ENCODE peak calls at places on chromosomes 6 and 20, in four cellular contexts. M, Y, H and P are unnamed samples.

GRCh38 chr6:136066005-136066404 is 184.1 kb downstream of the MTFR2 start:
- DNase-seq in M (no peak), H (no peak), Y (no peak), P (no peak)

GRCh38 chr6:87968435-87969278 is 79.0 kb upstream of the SPACA1 start:
- DNase-seq in H (peak), Y (no peak), M (no peak), P (peak)

GRCh38 chr20:19935842-19936241 is 81.3 kb upstream of the NAA20 start:
- DNase-seq in Y (no peak), M (peak), H (peak), P (no peak)

GRCh38 chr6:105817370-105817769 is 268.8 kb upstream of the PRDM1 start:
- DNase-seq in M (no peak), Y (no peak), H (no peak), P (no peak)

GRCh38 chr20:36572701-36573102 is 695 bp upstream of the TGIF2 start:
- DNase-seq in H (peak), M (no peak), Y (no peak), P (peak)

GRCh38 chr6:145148392-145149175 is 586.7 kb downstream of the EPM2A start:
- DNase-seq in H (no peak), Y (no peak), M (peak), P (peak)

GRCh38 chr6:37882724-37883413 is 63.3 kb downstream of the ZFAND3 start:
- DNase-seq in M (no peak), Y (no peak), H (no peak), P (no peak)

GRCh38 chr20:50977066-50978045 is 18.7 kb downstream of the MOCS3 start:
- DNase-seq in M (peak), Y (no peak), H (no peak), P (no peak)

GRCh38 chr20:10508060-10508459 is 73.0 kb downstream of the SLX4IP start:
- DNase-seq in M (no peak), H (peak), Y (no peak), P (no peak)

GRCh38 chr6:24524801-24525200 is 30.0 kb downstream of the ALDH5A1 start:
- DNase-seq in H (no peak), Y (no peak), M (no peak), P (peak)
- TF ChIP-seq CTCF in H (peak), Y (no peak), M (peak), P (peak)

GRCh38 chr20:17720755-17721154 is 21.0 kb downstream of the BANF2 start:
- DNase-seq in M (no peak), Y (no peak), H (no peak), P (no peak)

GRCh38 chr20:17725094-17725835 is 25.5 kb downstream of the BANF2 start:
- DNase-seq in H (no peak), M (no peak), Y (no peak), P (no peak)

GRCh38 chr20:17723301-17723691 is 23.5 kb downstream of the BANF2 start:
- DNase-seq in M (no peak), H (no peak), Y (no peak), P (no peak)

GRCh38 chr20:17722493-17723300 is 22.9 kb downstream of the BANF2 start:
- DNase-seq in H (no peak), Y (no peak), M (no peak), P (no peak)

GRCh38 chr20:17721802-17722486 is 22.2 kb downstream of the BANF2 start:
- DNase-seq in Y (no peak), M (peak), H (no peak), P (no peak)
- TF ChIP-seq CTCF in Y (no peak), M (peak), H (no peak), P (no peak)

GRCh38 chr20:11989018-11989771 is 71.5 kb downstream of the BTBD3 start:
- DNase-seq in M (no peak), Y (no peak), H (no peak), P (no peak)

GRCh38 chr20:11995750-11996567 is 78.3 kb downstream of the BTBD3 start:
- DNase-seq in H (no peak), Y (no peak), M (no peak), P (no peak)

GRCh38 chr20:11992426-11992825 is 74.7 kb downstream of the BTBD3 start:
- DNase-seq in M (no peak), Y (no peak), H (no peak), P (no peak)

DNA sequence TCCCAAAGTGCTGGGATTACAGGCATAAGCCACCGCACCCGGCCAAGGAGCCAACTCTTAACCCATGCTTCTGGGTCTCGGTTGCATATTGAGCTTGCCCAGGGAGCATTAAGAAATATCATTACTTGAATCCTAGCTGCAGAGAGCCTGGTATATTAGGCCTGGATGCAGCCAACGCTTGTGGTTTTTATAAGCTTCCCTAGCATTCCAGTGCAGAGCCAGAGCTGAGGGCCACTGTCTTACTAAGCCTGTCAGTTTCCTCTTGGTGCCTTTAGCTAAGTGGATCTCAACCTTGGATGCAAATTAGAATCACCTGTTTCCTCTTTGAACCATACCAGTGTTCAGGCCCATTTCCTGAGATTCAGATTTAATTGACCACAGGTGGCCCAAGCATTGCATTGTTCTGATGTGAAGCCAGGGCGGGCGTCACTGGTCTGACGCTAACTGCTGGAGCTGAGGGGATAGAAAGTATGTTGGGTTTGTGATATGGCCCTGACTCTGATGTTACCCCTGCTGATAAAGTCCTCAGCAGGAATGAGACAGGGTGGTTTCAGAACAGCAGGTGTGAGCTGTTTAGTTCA is 76.3 kb downstream of the BTBD3 start:
- DNase-seq in M (no peak), H (no peak), Y (no peak), P (no peak)
- TF ChIP-seq CTCF in M (no peak), H (no peak), Y (no peak), P (no peak)

DNA sequence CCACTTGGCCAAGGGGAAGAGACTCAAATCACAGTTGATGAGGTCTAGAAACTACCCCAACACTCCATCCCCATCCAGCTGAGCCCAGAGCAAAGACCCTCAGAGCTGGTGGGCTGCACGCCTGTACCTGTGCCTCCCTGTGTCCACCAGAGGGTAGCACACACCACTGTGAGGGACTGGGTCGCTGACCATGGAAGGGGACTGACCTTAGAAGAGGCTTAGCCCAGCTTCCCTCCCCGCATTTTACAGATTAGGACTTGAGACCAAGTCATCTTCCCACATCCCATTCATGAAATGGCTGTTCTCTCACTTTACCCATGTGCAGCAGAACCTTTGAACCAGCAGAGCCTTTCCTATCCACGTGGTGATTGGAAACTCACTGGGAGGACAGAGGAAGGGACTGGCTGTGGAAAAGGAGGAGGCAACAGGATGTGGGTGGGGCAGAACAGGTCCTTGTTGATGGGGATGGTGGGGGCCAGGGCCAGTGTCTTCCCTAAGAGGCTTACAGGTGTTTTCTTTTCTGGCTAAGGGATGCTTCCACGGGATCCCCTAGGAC is 44.3 kb downstream of the CPXM1 start:
- DNase-seq in Y (no peak), M (no peak), H (no peak), P (peak)
- TF ChIP-seq CTCF in Y (no peak), M (peak), H (peak), P (peak)

GRCh38 chr6:42958125-42958524 is 2.4 kb upstream of the GNMT start:
- DNase-seq in H (no peak), M (no peak), Y (no peak), P (no peak)
- TF ChIP-seq CTCF in H (no peak), M (no peak), Y (no peak), P (no peak)

GRCh38 chr6:125784365-125784764 is 6.4 kb upstream of the NCOA7 start:
- DNase-seq in Y (no peak), H (no peak), M (no peak), P (no peak)

GRCh38 chr6:125781307-125781868 is 9.4 kb upstream of the NCOA7 start:
- DNase-seq in M (no peak), Y (no peak), H (no peak), P (peak)

GRCh38 chr6:125780540-125781306 is 10.0 kb upstream of the NCOA7 start:
- DNase-seq in H (peak), M (peak), Y (no peak), P (peak)

GRCh38 chr6:125779924-125780539 is 10.7 kb upstream of the NCOA7 start:
- DNase-seq in Y (peak), M (peak), H (peak), P (peak)
- TF ChIP-seq CTCF in Y (no peak), M (peak), H (peak), P (no peak)

DNA sequence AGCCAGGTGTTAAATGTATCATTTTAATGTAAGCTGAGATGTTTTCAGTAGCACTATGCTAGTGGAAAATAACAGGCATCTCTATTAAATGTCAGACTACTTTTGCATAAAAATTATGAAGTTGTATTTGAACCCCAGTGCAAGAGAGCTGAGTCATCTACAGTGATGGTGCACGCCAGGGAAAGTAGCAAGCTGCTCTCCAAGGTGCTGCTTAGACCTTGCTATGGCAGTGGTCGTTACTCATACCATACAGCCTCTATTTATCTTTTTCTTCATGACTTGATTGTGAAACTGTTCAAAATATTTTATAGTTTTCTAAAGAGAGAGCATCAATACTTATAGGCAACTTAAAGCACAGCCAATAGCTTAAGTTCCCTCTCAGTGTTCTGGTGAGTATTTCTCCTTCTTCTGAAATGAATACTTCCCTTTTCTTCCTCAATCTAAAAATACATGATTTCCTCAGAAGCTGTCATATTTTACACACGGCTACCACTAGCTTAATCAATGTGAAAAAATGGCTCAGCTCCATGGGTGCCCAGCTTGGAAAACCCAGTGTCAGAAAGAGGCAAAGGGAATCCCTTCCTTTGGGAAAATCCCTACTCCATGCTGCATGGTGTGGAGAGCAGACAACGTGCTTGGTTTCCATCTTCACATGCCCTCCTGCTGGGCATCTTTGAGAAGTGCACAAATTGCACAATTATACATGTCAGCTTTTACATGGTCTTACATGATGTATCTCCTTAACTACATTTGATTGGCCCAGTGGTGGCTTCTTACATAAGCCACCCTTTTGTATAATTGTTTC is 105.6 kb downstream of the ELOVL4 start:
- DNase-seq in Y (no peak), M (no peak), H (no peak), P (peak)
- TF ChIP-seq CTCF in Y (no peak), M (no peak), H (no peak), P (no peak)

GRCh38 chr6:42012501-42013133 is 37.7 kb upstream of the TAF8 start:
- DNase-seq in H (no peak), Y (no peak), M (no peak), P (no peak)
- TF ChIP-seq CTCF in H (no peak), Y (no peak), M (no peak), P (no peak)